ENCODE peak calls at places on chromosomes 7 and 10, in five cellular contexts. W is H7; J is stromal cell of bone marrow; R is CD8-positive, alpha-beta memory T cell; N is AG04450. Z is an unnamed sample.

GRCh38 chr7:123289200-123289599 is 89.4 kb upstream of the SLC13A1 start:
- DNase-seq in J (no peak), W (no peak), R (no peak), N (no peak), Z (no peak)

GRCh38 chr7:149529136-149529718 is 31.6 kb upstream of the ZNF746 start:
- DNase-seq in W (no peak), N (no peak), R (no peak), J (no peak), Z (no peak)

GRCh38 chr7:43294080-43294630 is 181.7 kb downstream of the HECW1 start:
- DNase-seq in N (peak), R (no peak), W (no peak), J (peak), Z (no peak)

GRCh38 chr10:118763202-118763988 is 8.6 kb upstream of the CACUL1 start:
- DNase-seq in W (no peak), J (no peak), R (no peak), N (no peak), Z (no peak)

GRCh38 chr7:29413511-29414178 is 150.0 kb upstream of the PRR15 start:
- DNase-seq in J (no peak), R (no peak), W (no peak), N (no peak), Z (no peak)

GRCh38 chr7:47551550-47552121 is 30.3 kb downstream of the TNS3 start:
- DNase-seq in J (no peak), W (no peak), R (no peak), N (no peak), Z (no peak)

GRCh38 chr7:106121189-106121799 is 9.2 kb upstream of the SYPL1 start:
- DNase-seq in N (no peak), J (no peak), R (no peak), W (no peak), Z (no peak)

GRCh38 chr10:86972613-86973380 is 4.5 kb downstream of the ADIRF start:
- DNase-seq in W (no peak), J (no peak), N (no peak), R (no peak), Z (no peak)

GRCh38 chr10:50447691-50448090 is 176.1 kb downstream of the SGMS1 start:
- DNase-seq in R (no peak), W (no peak), J (no peak), N (no peak), Z (no peak)

GRCh38 chr7:37409456-37409855 is 39.2 kb downstream of the ELMO1 start:
- DNase-seq in J (no peak), W (no peak), R (no peak), N (no peak), Z (no peak)

GRCh38 chr7:55570939-55571338 is 1.4 kb downstream of the VOPP1 start:
- DNase-seq in R (no peak), N (peak), W (no peak), J (no peak), Z (no peak)

GRCh38 chr7:101963693-101964092 is 146.3 kb downstream of the CUX1 start:
- DNase-seq in N (no peak), J (no peak), W (peak), R (no peak), Z (no peak)

GRCh38 chr7:10592604-10593003 is 381.1 kb upstream of the PHF14 start:
- DNase-seq in R (no peak), N (no peak), W (no peak), J (no peak), Z (no peak)

GRCh38 chr7:94687810-94688209 is 31.9 kb upstream of the SGCE start:
- DNase-seq in N (no peak), J (no peak), R (no peak), W (no peak), Z (no peak)

GRCh38 chr10:132808568-132809236 is 22.8 kb upstream of the NKX6-2 start:
- DNase-seq in J (no peak), N (no peak), R (no peak), W (peak), Z (no peak)

GRCh38 chr7:128844777-128845311 is 14.6 kb downstream of the FLNC start:
- DNase-seq in R (no peak), N (no peak), W (no peak), J (no peak), Z (no peak)

GRCh38 chr7:19392246-19392645 is 247.0 kb upstream of the FERD3L start:
- DNase-seq in R (no peak), N (no peak), W (no peak), J (peak), Z (no peak)

GRCh38 chr10:6171891-6172354 is 30.8 kb upstream of the PFKFB3 start:
- DNase-seq in J (peak), W (peak), R (no peak), N (peak), Z (peak)

GRCh38 chr10:73099141-73099540 is 2.5 kb upstream of the P4HA1 start:
- DNase-seq in R (no peak), W (no peak), J (no peak), N (no peak), Z (no peak)

GRCh38 chr7:32036557-32036956 is 33.6 kb downstream of the PDE1C start:
- DNase-seq in N (no peak), R (no peak), J (no peak), W (no peak), Z (no peak)

GRCh38 chr10:93186631-93187030 is 112.9 kb downstream of the CYP26A1 start:
- DNase-seq in J (peak), R (no peak), W (no peak), N (no peak), Z (no peak)

GRCh38 chr7:152025937-152026890 is 740 bp downstream of the GALNT11 start:
- DNase-seq in R (no peak), W (peak), J (no peak), N (no peak), Z (no peak)

GRCh38 chr7:5634107-5634950 is 147.1 kb downstream of the RNF216 start:
- DNase-seq in J (peak), W (peak), R (no peak), N (peak), Z (peak)

GRCh38 chr7:139094030-139094429 is 15.5 kb downstream of the ZC3HAV1 start:
- DNase-seq in W (no peak), R (peak), N (no peak), J (no peak), Z (no peak)

GRCh38 chr7:26151953-26152781 is at the start of gene NFE2L3:
- DNase-seq in W (peak), N (no peak), J (no peak), R (peak), Z (peak)

GRCh38 chr7:139403601-139404000 is 43.9 kb downstream of the LUC7L2 start:
- DNase-seq in R (no peak), W (no peak), N (no peak), J (no peak), Z (no peak)

GRCh38 chr7:106768324-106768751 is 96.7 kb upstream of the PIK3CG start:
- DNase-seq in J (no peak), R (peak), W (no peak), N (no peak), Z (no peak)

GRCh38 chr7:27992092-27992491 is 188.5 kb downstream of the JAZF1 start:
- DNase-seq in R (no peak), W (no peak), J (no peak), N (no peak), Z (no peak)

GRCh38 chr7:36962367-36962766 is 238.1 kb upstream of the AOAH start:
- DNase-seq in W (no peak), N (no peak), J (no peak), R (no peak), Z (no peak)

Z was measured in transverse colon.